ENCODE peak calls at places on chromosomes 2 and 18, in four cellular contexts. One of them, this sample, is unnamed.

GRCh38 chr2:152477347-152478092 is 142.5 kb downstream of the FMNL2 start:
- DNase-seq in stimulated activated CD8-positive, alpha-beta memory T cell treated with anti-CD3 and anti-CD28 coated beads, Interleukin-4, amount 100 ng/mL, for 48 hours: no peak
- DNase-seq in cardiac septum: no peak
- DNase-seq in PC-9: no peak
- DNase-seq in this sample: no peak

GRCh38 chr18:55878224-55878623 is 290.2 kb upstream of the TCF4 start:
- DNase-seq in stimulated activated CD8-positive, alpha-beta memory T cell treated with anti-CD3 and anti-CD28 coated beads, Interleukin-4, amount 100 ng/mL, for 48 hours: no peak
- DNase-seq in cardiac septum: no peak
- DNase-seq in PC-9: no peak
- DNase-seq in this sample: no peak

GRCh38 chr2:179931502-179931901 is 70.1 kb upstream of the ZNF385B start:
- DNase-seq in stimulated activated CD8-positive, alpha-beta memory T cell treated with anti-CD3 and anti-CD28 coated beads, Interleukin-4, amount 100 ng/mL, for 48 hours: no peak
- DNase-seq in cardiac septum: no peak
- DNase-seq in PC-9: no peak
- DNase-seq in this sample: no peak

GRCh38 chr18:51098082-51098481 is 68.1 kb downstream of the SMAD4 start:
- DNase-seq in stimulated activated CD8-positive, alpha-beta memory T cell treated with anti-CD3 and anti-CD28 coated beads, Interleukin-4, amount 100 ng/mL, for 48 hours: no peak
- DNase-seq in cardiac septum: no peak
- DNase-seq in PC-9: no peak
- DNase-seq in this sample: no peak

GRCh38 chr2:4992226-4992625 is 700.0 kb upstream of the SOX11 start:
- DNase-seq in stimulated activated CD8-positive, alpha-beta memory T cell treated with anti-CD3 and anti-CD28 coated beads, Interleukin-4, amount 100 ng/mL, for 48 hours: no peak
- DNase-seq in cardiac septum: no peak
- DNase-seq in PC-9: no peak
- DNase-seq in this sample: no peak

GRCh38 chr2:112474844-112475486 is 7.0 kb upstream of the TTL start:
- DNase-seq in stimulated activated CD8-positive, alpha-beta memory T cell treated with anti-CD3 and anti-CD28 coated beads, Interleukin-4, amount 100 ng/mL, for 48 hours: no peak
- DNase-seq in cardiac septum: no peak
- DNase-seq in PC-9: no peak
- DNase-seq in this sample: no peak

GRCh38 chr2:74333175-74333574 is 10.0 kb downstream of the SLC4A5 start:
- DNase-seq in stimulated activated CD8-positive, alpha-beta memory T cell treated with anti-CD3 and anti-CD28 coated beads, Interleukin-4, amount 100 ng/mL, for 48 hours: no peak
- DNase-seq in cardiac septum: no peak
- DNase-seq in PC-9: peak
- DNase-seq in this sample: no peak

GRCh38 chr2:230164139-230164538 is 55.6 kb downstream of the SP110 start:
- DNase-seq in stimulated activated CD8-positive, alpha-beta memory T cell treated with anti-CD3 and anti-CD28 coated beads, Interleukin-4, amount 100 ng/mL, for 48 hours: no peak
- DNase-seq in cardiac septum: no peak
- DNase-seq in PC-9: no peak
- DNase-seq in this sample: no peak